ENCODE peak calls at places on chromosomes 7 and 10, in five cellular contexts. B, V, L, E and D are unnamed samples.
A peak's percentile ranks its signal among the peaks of the same experiment; 100 is the strongest.

GRCh38 chr10:30970760-30971460 is 60.8 kb downstream of the ZNF438 start:
- DNase-seq in B (peak; percentile 70), V (no peak), L (no peak), E (no peak), D (no peak)

GRCh38 chr10:109773818-109774440 is 149.4 kb downstream of the XPNPEP1 start:
- DNase-seq in B (peak; percentile 46), V (no peak), L (no peak), E (peak; percentile 19), D (peak; percentile 65)

GRCh38 chr7:26910221-26910620 is 45.8 kb upstream of the SKAP2 start:
- DNase-seq in B (peak; percentile 32), V (no peak), L (no peak), E (peak; percentile 89), D (no peak)

GRCh38 chr10:92690211-92691041 is 671 bp downstream of the HHEX start:
- DNase-seq in B (peak; percentile 62), V (peak; percentile 69), L (peak; percentile 88), E (peak; percentile 71), D (no peak)

GRCh38 chr7:115230882-115231508 is 309.1 kb downstream of the MDFIC start:
- DNase-seq in B (peak; percentile 91), V (no peak), L (no peak), E (peak; percentile 96), D (peak; percentile 92)

GRCh38 chr10:79202188-79203013 is 133.6 kb downstream of the ZMIZ1 start:
- DNase-seq in B (peak; percentile 58), V (peak; percentile 15), L (no peak), E (peak; percentile 50), D (peak; percentile 23)

GRCh38 chr10:11272915-11273389 is 255.3 kb downstream of the CELF2 start:
- DNase-seq in B (no peak), V (no peak), L (no peak), E (no peak), D (no peak)

GRCh38 chr10:104441601-104442000 is 88.0 kb downstream of the CFAP58 start:
- DNase-seq in B (peak; percentile 64), V (no peak), L (no peak), E (peak; percentile 91), D (peak; percentile 59)

GRCh38 chr7:1397491-1398327 is 61.6 kb downstream of the MICALL2 start:
- DNase-seq in B (peak; percentile 68), V (no peak), L (no peak), E (peak; percentile 55), D (peak; percentile 72)

GRCh38 chr7:142554555-142555532 is 194.4 kb upstream of the PRSS1 start:
- DNase-seq in B (no peak), V (no peak), L (no peak), E (no peak), D (peak; percentile 82)